ENCODE peak calls at places on chromosomes 16 and 17, in four cellular contexts. One of them, this sample, is unnamed.

GRCh38 chr16:89135166-89135565 is 36.4 kb upstream of the CDH15 start:
- DNase-seq in activated T-cell treated with anti-CD3 and anti-CD28 coated beads for 1 hour: no peak
- DNase-seq in iris pigment epithelial cell: no peak
- DNase-seq in T-cell: no peak
- DNase-seq in this sample: no peak

GRCh38 chr16:7393680-7394079 is 61.0 kb downstream of the RBFOX1 start:
- DNase-seq in activated T-cell treated with anti-CD3 and anti-CD28 coated beads for 1 hour: no peak
- DNase-seq in iris pigment epithelial cell: no peak
- DNase-seq in T-cell: no peak
- DNase-seq in this sample: no peak

GRCh38 chr16:27424772-27425498 is 23.0 kb downstream of the IL21R start:
- DNase-seq in T-cell: no peak
- DNase-seq in iris pigment epithelial cell: no peak
- DNase-seq in activated T-cell treated with anti-CD3 and anti-CD28 coated beads for 1 hour: no peak
- DNase-seq in this sample: no peak

GRCh38 chr17:66967867-66968543 is 3.5 kb downstream of the CACNG4 start:
- DNase-seq in T-cell: no peak
- DNase-seq in activated T-cell treated with anti-CD3 and anti-CD28 coated beads for 1 hour: no peak
- DNase-seq in iris pigment epithelial cell: no peak
- DNase-seq in this sample: no peak

GRCh38 chr16:2226918-2227317 is 3.5 kb downstream of the E4F1 start:
- DNase-seq in T-cell: no peak
- DNase-seq in activated T-cell treated with anti-CD3 and anti-CD28 coated beads for 1 hour: no peak
- DNase-seq in iris pigment epithelial cell: no peak
- DNase-seq in this sample: no peak

GRCh38 chr16:63890072-63890471 is 1231.8 kb downstream of the CDH11 start:
- DNase-seq in T-cell: no peak
- DNase-seq in iris pigment epithelial cell: peak
- DNase-seq in activated T-cell treated with anti-CD3 and anti-CD28 coated beads for 1 hour: no peak
- DNase-seq in this sample: no peak

GRCh38 chr17:64074704-64075484 is 54.5 kb upstream of the ICAM2 start:
- DNase-seq in iris pigment epithelial cell: peak
- DNase-seq in activated T-cell treated with anti-CD3 and anti-CD28 coated beads for 1 hour: no peak
- DNase-seq in T-cell: no peak
- DNase-seq in this sample: no peak

GRCh38 chr17:35449371-35449931 is 885 bp upstream of the SLFN13 start:
- DNase-seq in T-cell: no peak
- DNase-seq in iris pigment epithelial cell: peak
- DNase-seq in activated T-cell treated with anti-CD3 and anti-CD28 coated beads for 1 hour: no peak
- DNase-seq in this sample: peak

GRCh38 chr17:62966426-62967110 is 533 bp downstream of the TANC2 start:
- DNase-seq in activated T-cell treated with anti-CD3 and anti-CD28 coated beads for 1 hour: peak
- DNase-seq in T-cell: peak
- DNase-seq in iris pigment epithelial cell: peak
- DNase-seq in this sample: peak

GRCh38 chr16:9612267-9612666 is 520.8 kb downstream of the HAPSTR1 start:
- DNase-seq in activated T-cell treated with anti-CD3 and anti-CD28 coated beads for 1 hour: no peak
- DNase-seq in iris pigment epithelial cell: peak
- DNase-seq in T-cell: no peak
- DNase-seq in this sample: no peak

This sample was measured in GM23338.